ENCODE peak calls at places on chromosome 4, in four cellular contexts. A is K562, Y is Panc1, B is HepG2. H is an unnamed sample.

GRCh38 chr4:159308571-159309340 is 205.9 kb downstream of the RAPGEF2 start:
- DNase-seq in Y (no peak), B (no peak), A (no peak), H (no peak)

GRCh38 chr4:7185487-7186030 is 6.8 kb upstream of the SORCS2 start:
- DNase-seq in Y (no peak), A (no peak), B (no peak), H (no peak)

GRCh38 chr4:141411936-141412335 is 191.2 kb downstream of the ZNF330 start:
- DNase-seq in Y (no peak), B (no peak), A (no peak), H (no peak)

GRCh38 chr4:5098176-5098575 is 46.9 kb downstream of the STK32B start:
- DNase-seq in Y (no peak), B (no peak), A (no peak), H (no peak)

GRCh38 chr4:121462660-121463261 is 81.9 kb upstream of the QRFPR start:
- DNase-seq in Y (peak), A (peak), B (peak), H (peak)

GRCh38 chr4:24675723-24676122 is 91.4 kb upstream of the DHX15 start:
- DNase-seq in A (no peak), B (no peak), Y (no peak), H (no peak)

GRCh38 chr4:80192937-80193336 is 4.4 kb upstream of the PRDM8 start:
- DNase-seq in A (no peak), Y (no peak), B (no peak), H (no peak)

GRCh38 chr4:75555294-75556164 is at the start of gene ODAPH:
- DNase-seq in B (no peak), A (no peak), Y (no peak), H (no peak)

GRCh38 chr4:154559931-154560801 is 2.6 kb upstream of the FGB start:
- DNase-seq in Y (no peak), B (peak), A (no peak), H (no peak)

GRCh38 chr4:139419388-139419914 is 34.5 kb upstream of the RAB33B start:
- DNase-seq in A (no peak), B (no peak), Y (no peak), H (no peak)

GRCh38 chr4:119246177-119246576 is 33.7 kb downstream of the USP53 start:
- DNase-seq in Y (no peak), B (no peak), A (no peak), H (no peak)

GRCh38 chr4:105179539-105180401 is 33.1 kb downstream of the TET2 start:
- DNase-seq in B (peak), A (no peak), Y (no peak), H (no peak)

GRCh38 chr4:65089666-65090065 is 580.6 kb downstream of the EPHA5 start:
- DNase-seq in Y (no peak), B (no peak), A (no peak), H (no peak)

GRCh38 chr4:185587444-185588161 is 52.3 kb upstream of the PDLIM3 start:
- DNase-seq in B (no peak), Y (no peak), A (no peak), H (no peak)

GRCh38 chr4:94507708-94508107 is 56.0 kb downstream of the PDLIM5 start:
- DNase-seq in A (peak), Y (peak), B (peak), H (peak)

GRCh38 chr4:94507281-94507680 is 55.5 kb downstream of the PDLIM5 start:
- DNase-seq in B (no peak), A (no peak), Y (no peak), H (peak)

GRCh38 chr4:94506822-94507221 is 55.1 kb downstream of the PDLIM5 start:
- DNase-seq in Y (no peak), B (no peak), A (no peak), H (no peak)

GRCh38 chr4:94508256-94508655 is 56.5 kb downstream of the PDLIM5 start:
- DNase-seq in B (no peak), Y (no peak), A (no peak), H (no peak)

DNA sequence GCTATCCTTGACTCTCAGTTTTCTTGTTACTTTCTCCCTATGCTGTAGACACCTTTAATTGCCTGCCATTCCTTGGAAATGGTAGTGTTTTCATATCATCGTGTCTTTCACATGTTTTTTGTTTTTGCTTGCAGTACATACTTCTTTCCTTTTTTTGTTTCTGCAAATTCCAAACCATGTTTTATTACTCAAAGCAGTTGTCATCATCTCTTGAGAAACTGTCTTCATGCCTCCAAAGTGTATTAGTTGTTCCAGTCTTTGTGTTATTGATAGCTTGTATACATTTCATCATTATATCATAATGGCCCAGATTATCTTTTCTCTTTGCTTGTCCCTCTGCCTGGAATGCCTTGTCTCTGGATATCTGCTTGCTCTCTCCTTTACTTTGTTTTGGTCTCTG is 57.1 kb downstream of the PDLIM5 start:
- DNase-seq in Y (no peak), A (no peak), B (no peak), H (no peak)
- TF ChIP-seq TCF7L2 in Y (no peak), A (no peak), B (no peak), H (no peak)

DNA sequence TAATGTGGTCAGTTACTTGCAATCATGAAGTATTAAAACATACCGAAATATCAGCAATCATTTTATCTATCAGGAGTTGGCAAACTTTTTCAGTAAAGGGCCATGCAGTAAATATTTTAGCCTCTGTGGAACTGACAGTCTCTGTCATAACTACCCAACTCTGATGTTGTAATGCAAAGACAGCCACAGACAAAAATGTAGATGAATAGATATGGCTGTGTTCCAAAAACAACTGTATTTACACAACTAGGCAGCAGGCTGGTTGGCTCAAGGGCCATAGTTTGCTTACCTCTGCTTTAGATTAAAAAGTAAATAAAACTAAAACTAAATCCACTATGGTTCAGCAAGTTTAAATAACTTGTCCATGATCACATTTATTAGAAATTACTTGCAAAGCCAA is 200.1 kb downstream of the HS3ST1 start:
- DNase-seq in B (no peak), A (no peak), Y (no peak), H (no peak)
- TF ChIP-seq TCF7L2 in B (no peak), A (no peak), Y (no peak), H (no peak)

DNA sequence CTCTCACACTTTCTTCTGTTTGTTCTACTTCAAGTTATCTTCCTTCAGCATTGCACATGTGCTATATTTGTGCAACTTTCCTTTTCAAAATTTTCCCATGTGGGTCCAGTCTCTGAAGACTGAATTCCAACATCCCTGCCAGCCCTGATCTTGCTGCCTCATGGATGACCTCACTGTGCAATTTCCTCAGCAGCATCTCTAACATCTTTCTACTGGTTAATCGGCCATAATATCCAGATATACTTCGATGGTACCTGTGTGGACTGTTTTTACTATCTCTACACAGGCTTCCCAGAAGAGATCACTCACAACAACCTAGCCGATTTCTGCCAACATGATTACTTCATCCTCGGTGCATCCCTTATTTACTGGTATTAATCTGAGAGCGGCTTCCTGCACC is 41.5 kb downstream of the GPM6A start:
- DNase-seq in B (no peak), A (no peak), Y (no peak), H (no peak)
- TF ChIP-seq TCF7L2 in B (no peak), A (no peak), Y (no peak), H (no peak)

DNA sequence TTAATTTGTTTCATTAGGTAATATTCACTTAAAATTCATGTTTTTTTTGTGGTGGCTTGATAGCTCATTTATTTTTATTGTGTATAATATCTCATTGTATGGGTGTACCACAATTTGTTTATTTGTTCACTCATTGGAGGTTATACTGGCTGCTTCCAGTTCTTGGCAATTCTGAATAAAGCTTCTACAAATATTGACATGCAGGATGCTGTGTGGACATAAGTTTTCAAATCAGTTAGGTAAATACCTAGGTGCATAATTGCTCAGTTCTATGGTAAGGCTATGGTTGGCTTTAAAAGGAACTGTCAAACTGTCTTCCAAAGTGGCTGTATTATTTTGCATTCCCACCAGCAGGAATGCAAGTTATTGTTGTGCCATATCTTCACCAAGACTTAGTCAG is 504.5 kb upstream of the GALNTL6 start:
- DNase-seq in Y (no peak), A (no peak), B (no peak), H (no peak)
- TF ChIP-seq TCF7L2 in Y (no peak), A (no peak), B (no peak), H (no peak)

DNA sequence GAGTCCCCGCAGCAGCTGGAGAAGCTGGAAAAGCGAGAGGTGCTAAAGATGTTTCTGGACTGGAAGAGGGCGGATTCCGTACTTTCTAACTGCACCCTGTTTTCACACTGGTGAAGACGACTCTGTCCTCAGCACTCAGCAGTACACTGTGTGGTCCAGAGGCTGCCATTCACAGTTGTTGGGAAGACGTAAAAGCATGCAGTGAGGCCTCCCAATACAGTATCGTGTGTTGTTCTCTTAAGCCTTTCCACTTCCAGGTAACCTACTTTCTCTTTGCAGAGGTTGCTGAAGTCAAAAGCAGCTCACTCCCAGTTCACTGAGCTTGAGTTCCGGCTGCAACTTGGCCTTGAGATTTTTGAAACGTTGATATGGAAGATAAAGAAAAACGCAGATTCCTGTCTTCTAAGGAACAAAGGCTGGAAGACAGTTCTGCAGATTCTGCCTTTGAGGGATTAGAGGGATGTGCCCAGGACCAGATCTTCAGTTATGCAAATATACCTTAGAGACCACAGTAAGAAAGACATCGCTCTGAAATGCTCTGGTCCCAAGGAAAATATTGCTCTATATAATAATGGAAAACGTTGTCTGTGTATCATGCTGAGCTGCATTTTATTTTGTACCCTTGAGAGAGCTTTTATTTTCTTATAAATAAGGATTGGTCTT is 540.9 kb downstream of the TRIML1 start:
- DNase-seq in B (no peak), A (no peak), Y (no peak), H (no peak)
- TF ChIP-seq TCF7L2 in B (no peak), A (no peak), Y (no peak), H (no peak)